ENCODE peak calls at places on chromosomes 1 and 21, in eight cellular contexts. O is ovary, C is K562, G is HCT116, H is transverse colon, B is IMR-90, J is breast epithelium, A is body of pancreas. W is an unnamed sample. For H3K4me1, the result is how much of the 10 kb centered on the place peaks cover.

GRCh38 chr1:19331262-19331878 is 19.2 kb downstream of the SLC66A1 start:
- DNase-seq in O (no peak), C (no peak), G (no peak), H (no peak), B (no peak), J (no peak), A (no peak), W (no peak)

GRCh38 chr1:157404063-157404501 is 148.2 kb downstream of the FCRL5 start:
- DNase-seq in O (no peak), C (no peak), G (no peak), H (no peak), B (no peak), J (no peak), A (no peak), W (no peak)

GRCh38 chr21:34914239-34914638 is 134.9 kb downstream of the RUNX1 start:
- DNase-seq in O (no peak), C (no peak), G (no peak), H (no peak), B (no peak), J (no peak), A (no peak), W (no peak)

GRCh38 chr1:203692565-203693470 is 66.2 kb downstream of the ATP2B4 start:
- DNase-seq in O (peak), C (peak), G (peak), H (peak), B (peak), J (peak), A (peak), W (no peak)

GRCh38 chr1:56590520-56591011 is 11.2 kb upstream of the PLPP3 start:
- DNase-seq in O (no peak), C (no peak), G (no peak), H (no peak), B (no peak), J (no peak), A (no peak), W (no peak)

GRCh38 chr1:247266053-247266452 is 10.2 kb downstream of the VN1R5 start:
- DNase-seq in O (no peak), C (no peak), G (no peak), H (no peak), B (peak), J (no peak), A (no peak), W (no peak)

GRCh38 chr1:70156529-70157120 is 48.8 kb downstream of the LRRC40 start:
- DNase-seq in O (no peak), C (peak), G (no peak), H (no peak), B (peak), J (no peak), A (no peak), W (no peak)

GRCh38 chr1:52590275-52590674 is 11.9 kb upstream of the GPX7 start:
- DNase-seq in O (no peak), C (no peak), G (no peak), H (no peak), B (no peak), J (no peak), A (no peak), W (no peak)

GRCh38 chr1:233019921-233020320 is 69.5 kb downstream of the NTPCR start:
- DNase-seq in O (no peak), C (no peak), G (no peak), H (no peak), B (peak), J (no peak), A (peak), W (no peak)

GRCh38 chr1:116556289-116557006 is 14.4 kb downstream of the CD58 start:
- DNase-seq in O (no peak), C (peak), G (peak), H (peak), B (peak), J (peak), A (no peak), W (no peak)

GRCh38 chr1:25893072-25893604 is 13.1 kb downstream of the STMN1 start:
- DNase-seq in O (no peak), C (no peak), G (no peak), H (no peak), B (peak), J (no peak), A (no peak), W (no peak)

GRCh38 chr1:51249445-51249844 is 13.4 kb downstream of the RNF11 start:
- DNase-seq in O (no peak), C (no peak), G (no peak), H (no peak), B (no peak), J (no peak), A (no peak), W (no peak)

GRCh38 chr1:209899948-209900347 is 38.1 kb upstream of the SYT14 start:
- DNase-seq in O (no peak), C (peak), G (peak), H (no peak), B (no peak), J (no peak), A (no peak), W (no peak)

GRCh38 chr1:20449736-20450311 is 36.2 kb downstream of the CAMK2N1 start:
- DNase-seq in O (no peak), C (no peak), G (no peak), H (no peak), B (peak), J (no peak), A (no peak), W (no peak)

GRCh38 chr21:25240974-25241373 is 366.3 kb downstream of the MRPL39 start:
- DNase-seq in O (no peak), C (no peak), G (no peak), H (no peak), B (no peak), J (no peak), A (no peak), W (no peak)

GRCh38 chr21:17512245-17513213 is at the start of gene CXADR:
- DNase-seq in O (peak), C (peak), G (peak), H (peak), B (no peak), J (peak), A (peak), W (no peak)

GRCh38 chr21:33732038-33732437 is 89.7 kb downstream of the ITSN1 start:
- DNase-seq in O (no peak), C (no peak), G (no peak), H (no peak), B (no peak), J (no peak), A (no peak), W (no peak)

GRCh38 chr21:34889287-34889536 is 159.9 kb downstream of the RUNX1 start:
- DNase-seq in O (peak), C (no peak), G (no peak), H (peak), B (peak), J (no peak), A (no peak), W (peak)

GRCh38 chr1:159068877-159069276 is 7.7 kb downstream of the AIM2 start:
- DNase-seq in O (no peak), C (no peak), G (no peak), H (no peak), B (peak), J (no peak), A (no peak), W (no peak)

GRCh38 chr1:18200918-18201317 is 93.3 kb downstream of the IGSF21 start:
- DNase-seq in O (no peak), C (no peak), G (no peak), H (no peak), B (no peak), J (no peak), A (no peak), W (no peak)

GRCh38 chr1:3494321-3495308 is 40.1 kb downstream of the ARHGEF16 start:
- DNase-seq in O (no peak), C (no peak), G (no peak), H (no peak), B (no peak), J (no peak), A (no peak), W (no peak)

GRCh38 chr1:84307398-84307797 is 5.9 kb downstream of the SAMD13 start:
- DNase-seq in O (no peak), C (no peak), G (no peak), H (no peak), B (no peak), J (no peak), A (no peak), W (no peak)

GRCh38 chr1:156815307-156815826 is 1.3 kb downstream of the SH2D2A start:
- DNase-seq in O (no peak), C (peak), G (no peak), H (peak), B (peak), J (no peak), A (peak), W (no peak)

GRCh38 chr21:29793712-29794111 is 146.1 kb downstream of the GRIK1 start:
- DNase-seq in O (no peak), C (no peak), G (no peak), H (no peak), B (no peak), J (no peak), A (no peak), W (no peak)

GRCh38 chr1:17016317-17016661 is 4.6 kb upstream of the ATP13A2 start:
- DNase-seq in O (no peak), C (no peak), G (no peak), H (no peak), B (peak), J (no peak), A (no peak), W (no peak)

GRCh38 chr1:17013598-17014320 is 2.0 kb upstream of the ATP13A2 start:
- DNase-seq in O (no peak), C (peak), G (no peak), H (peak), B (no peak), J (no peak), A (no peak), W (no peak)

GRCh38 chr1:17012775-17013501 is 1.2 kb upstream of the ATP13A2 start:
- DNase-seq in O (no peak), C (no peak), G (no peak), H (no peak), B (no peak), J (peak), A (peak), W (no peak)

GRCh38 chr1:17017435-17017834 is 5.7 kb upstream of the ATP13A2 start:
- DNase-seq in O (no peak), C (no peak), G (no peak), H (no peak), B (no peak), J (no peak), A (no peak), W (no peak)

DNA sequence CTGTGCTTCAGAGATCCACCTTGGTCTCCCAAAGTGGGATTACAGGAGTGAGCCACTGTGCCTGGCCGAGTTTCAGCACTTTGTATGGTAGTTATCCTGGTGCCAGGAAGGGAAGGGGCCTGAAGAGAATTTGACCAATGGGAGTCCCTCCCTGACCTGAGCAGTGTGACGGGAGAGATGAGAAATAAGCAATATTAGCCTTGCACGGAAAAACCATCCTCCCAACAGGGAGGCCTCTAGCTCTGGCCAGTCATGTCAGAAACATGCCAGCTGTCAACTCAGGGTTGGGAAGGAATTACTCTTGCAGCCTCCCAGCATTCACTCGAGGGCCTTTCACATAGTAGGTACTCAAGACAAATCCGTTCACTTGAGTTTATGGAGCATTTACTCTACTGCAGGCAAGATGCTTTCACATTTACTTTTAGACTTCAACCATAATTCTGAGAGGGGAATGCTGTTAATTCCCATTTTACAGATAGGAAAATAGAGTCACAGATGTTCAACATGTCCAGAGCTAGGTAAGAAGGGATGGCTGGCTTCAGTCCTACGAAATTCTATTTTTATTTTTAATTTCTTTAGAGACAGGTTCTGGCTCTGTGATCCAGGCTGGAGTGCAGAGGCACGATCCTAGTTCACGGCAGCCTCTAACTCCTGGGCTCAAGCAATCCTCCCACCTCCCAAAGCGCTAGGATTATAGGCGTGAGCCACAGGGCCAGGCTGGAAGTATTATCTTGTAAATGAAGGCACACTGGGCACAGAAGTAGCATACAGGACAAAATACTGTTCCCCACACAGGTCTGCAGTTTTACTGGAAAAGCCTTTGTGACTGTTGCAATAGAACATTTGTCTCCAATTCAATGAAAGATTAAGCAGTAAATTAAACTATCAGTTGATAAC is 3.2 kb upstream of the ATP13A2 start:
- DNase-seq in O (no peak), C (no peak), G (no peak), H (no peak), B (peak), J (no peak), A (no peak), W (no peak)
- H3K4me1 ChIP-seq in O (under half), C (under half), G (under half), H (under half), B (under half), J (under half), A (under half), W (under half)

GRCh38 chr1:205920159-205920558 is 23.1 kb downstream of the SLC26A9 start:
- DNase-seq in O (no peak), C (no peak), G (no peak), H (no peak), B (peak), J (no peak), A (no peak), W (no peak)
- TF ChIP-seq CTCF in O (no peak), C (no peak), G (no peak), H (no peak), B (no peak), J (no peak), A (no peak), W (no peak)

DNA sequence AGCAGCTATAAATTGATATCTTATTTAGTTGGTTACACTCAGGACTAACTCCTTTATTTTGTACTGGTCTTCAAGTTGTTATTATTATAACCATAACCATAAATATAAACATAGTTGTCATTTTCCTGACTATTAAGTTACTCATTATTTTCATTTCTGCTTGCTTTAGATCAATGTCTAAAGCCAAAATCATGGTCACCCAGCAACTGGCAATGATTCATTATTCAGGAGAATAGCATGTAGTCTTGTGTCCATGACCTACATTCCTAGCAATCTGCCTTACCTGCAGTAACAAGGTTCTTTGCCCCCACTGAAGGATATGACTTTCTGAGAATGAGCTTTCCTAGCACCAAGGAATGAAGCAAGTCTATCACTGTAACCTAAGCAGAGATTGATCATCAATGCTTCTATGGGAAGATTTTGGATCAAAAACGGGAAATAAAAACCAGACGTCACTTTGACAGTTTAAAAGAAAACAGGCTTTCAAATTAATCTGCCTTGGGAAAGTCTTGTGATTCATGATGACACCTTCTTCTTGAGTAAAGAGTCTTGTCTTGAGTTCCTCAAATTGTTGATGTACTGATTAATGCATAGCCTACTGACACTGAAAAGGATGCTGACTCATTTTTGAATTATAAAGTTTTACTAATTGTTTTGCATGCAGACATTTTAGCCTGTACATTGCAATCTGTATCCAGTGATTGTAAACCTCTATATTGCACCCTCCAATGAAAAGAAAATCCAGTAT is 203.3 kb upstream of the IVNS1ABP start:
- DNase-seq in O (no peak), C (no peak), G (no peak), H (no peak), B (no peak), J (no peak), A (no peak), W (no peak)
- TF ChIP-seq POLR2A in O (no peak), C (no peak), G (no peak), H (no peak), B (no peak), J (no peak), A (no peak), W (no peak)

DNA sequence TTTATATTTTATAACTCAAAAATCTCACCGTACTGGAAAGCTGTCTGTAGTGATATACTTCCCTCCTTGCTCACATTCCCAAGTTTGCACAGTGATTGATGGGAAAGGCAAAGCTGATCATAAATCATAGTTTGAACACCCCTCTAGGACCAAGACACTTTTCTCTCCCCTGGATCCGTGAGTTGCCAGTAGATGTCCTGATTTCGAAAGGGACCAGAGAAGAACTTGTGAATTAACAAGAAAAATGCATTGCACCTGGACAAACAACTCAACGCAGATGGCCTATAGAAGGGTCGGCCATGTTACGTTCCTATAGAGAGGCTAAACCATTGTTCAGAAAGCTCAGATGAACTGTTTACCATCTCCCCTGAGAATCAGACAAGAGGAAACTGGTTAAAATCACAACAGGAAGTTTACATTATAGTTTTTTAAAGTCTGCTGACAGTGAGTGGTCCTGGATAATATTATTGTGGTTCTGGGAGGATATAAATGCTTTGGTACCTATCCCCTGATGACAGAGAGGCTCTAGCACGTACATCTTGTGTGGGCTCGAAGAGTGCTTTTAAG is 124.0 kb upstream of the SLC45A1 start:
- DNase-seq in O (no peak), C (no peak), G (no peak), H (no peak), B (no peak), J (no peak), A (no peak), W (no peak)
- H3K4me1 ChIP-seq in O (under half), C (under half), G (half or more), H (under half), B (under half), J (under half), A (under half), W (under half)

GRCh38 chr1:117571496-117571895 is 34.4 kb upstream of the TENT5C start:
- DNase-seq in O (no peak), C (no peak), G (no peak), H (peak), B (no peak), J (no peak), A (no peak), W (peak)
- TF ChIP-seq CTCF in O (no peak), C (no peak), G (no peak), H (no peak), B (no peak), J (no peak), A (no peak), W (no peak)